ENCODE peak calls at places on chromosomes 13 and 19, in four cellular contexts. One of them, this sample, is unnamed.

GRCh38 chr13:44759723-44760360 is 183.7 kb upstream of the TSC22D1 start:
- DNase-seq in IMR-90: peak; percentile 54
- DNase-seq in body of pancreas: peak; percentile 88
- DNase-seq in upper lobe of right lung: peak; percentile 72
- DNase-seq in this sample: no peak

GRCh38 chr13:113064534-113065405 is 40.8 kb upstream of the F7 start:
- DNase-seq in IMR-90: peak; percentile 60
- DNase-seq in body of pancreas: no peak
- DNase-seq in upper lobe of right lung: no peak
- DNase-seq in this sample: no peak

GRCh38 chr13:45370922-45371406 is 30.0 kb upstream of the TPT1 start:
- DNase-seq in IMR-90: peak; percentile 84
- DNase-seq in body of pancreas: peak; percentile 67
- DNase-seq in upper lobe of right lung: peak; percentile 82
- DNase-seq in this sample: no peak

GRCh38 chr19:41299755-41300089 is 10.2 kb upstream of the CCDC97 start:
- DNase-seq in IMR-90: peak; percentile 92
- DNase-seq in body of pancreas: peak; percentile 48
- DNase-seq in upper lobe of right lung: no peak
- DNase-seq in this sample: no peak

GRCh38 chr19:58357798-58358145 is 4.5 kb upstream of the A1BG start:
- DNase-seq in IMR-90: no peak
- DNase-seq in body of pancreas: no peak
- DNase-seq in upper lobe of right lung: no peak
- DNase-seq in this sample: no peak

GRCh38 chr19:42407085-42407815 is 17.2 kb upstream of the CNFN start:
- DNase-seq in IMR-90: no peak
- DNase-seq in body of pancreas: no peak
- DNase-seq in upper lobe of right lung: no peak
- DNase-seq in this sample: no peak

GRCh38 chr13:101488734-101489133 is 36.3 kb downstream of the ITGBL1 start:
- DNase-seq in IMR-90: no peak
- DNase-seq in body of pancreas: no peak
- DNase-seq in upper lobe of right lung: no peak
- DNase-seq in this sample: no peak

GRCh38 chr19:35959040-35959967 is 23.1 kb downstream of the LRFN3 start:
- DNase-seq in IMR-90: no peak
- DNase-seq in body of pancreas: peak; percentile 39
- DNase-seq in upper lobe of right lung: peak; percentile 88
- DNase-seq in this sample: no peak

GRCh38 chr13:41465215-41465907 is 8.0 kb downstream of the RGCC start:
- DNase-seq in IMR-90: peak; percentile 94
- DNase-seq in body of pancreas: peak; percentile 30
- DNase-seq in upper lobe of right lung: peak; percentile 77
- DNase-seq in this sample: peak; percentile 10

GRCh38 chr19:14410054-14410774 is 8.9 kb downstream of the DDX39A start:
- DNase-seq in IMR-90: no peak
- DNase-seq in body of pancreas: no peak
- DNase-seq in upper lobe of right lung: no peak
- DNase-seq in this sample: no peak

GRCh38 chr13:93173656-93174055 is 53.0 kb upstream of the GPC6 start:
- DNase-seq in IMR-90: peak; percentile 4
- DNase-seq in body of pancreas: no peak
- DNase-seq in upper lobe of right lung: no peak
- DNase-seq in this sample: no peak

DNA sequence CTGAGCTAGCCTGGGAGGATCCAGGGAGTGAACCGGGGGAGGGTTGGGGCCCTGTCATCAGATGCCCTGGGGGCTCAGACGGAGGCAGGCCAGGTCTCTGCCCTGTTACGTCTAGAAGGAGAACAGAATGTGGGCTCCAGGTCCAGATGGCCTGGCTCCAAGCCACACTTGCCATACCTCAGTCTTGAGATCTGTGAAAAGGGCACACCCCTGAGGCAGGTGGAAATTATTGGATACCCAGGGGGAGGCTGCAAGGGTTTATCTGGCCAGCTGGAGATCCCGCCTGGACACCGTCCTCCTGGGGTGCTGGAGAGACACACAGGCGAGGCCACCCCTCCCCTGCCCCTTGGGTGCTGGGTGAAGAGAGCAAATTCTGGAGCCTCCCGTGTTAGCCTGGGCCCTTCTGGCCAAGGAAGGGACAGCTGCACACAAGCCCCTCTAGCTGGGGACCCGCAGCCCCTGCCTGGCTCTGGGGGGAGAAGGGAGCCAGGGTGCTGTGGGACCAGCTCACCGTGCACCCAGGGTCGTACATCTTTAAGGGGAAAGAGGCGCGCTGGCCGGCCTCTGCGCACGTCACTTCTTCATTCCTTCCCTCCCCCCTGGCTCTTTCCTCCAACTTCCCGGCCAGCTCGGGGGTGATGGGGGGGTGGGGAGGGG is 808 bp upstream of the NFIC start:
- DNase-seq in IMR-90: peak; percentile 66
- DNase-seq in body of pancreas: peak; percentile 78
- DNase-seq in upper lobe of right lung: peak; percentile 83
- DNase-seq in this sample: no peak
- H3K4me1 ChIP-seq in IMR-90: peaks cover 33% of the 10 kb centered on the region
- H3K4me1 ChIP-seq in body of pancreas: peaks cover 74% of the 10 kb centered on the region
- H3K4me1 ChIP-seq in upper lobe of right lung: peaks cover 33% of the 10 kb centered on the region
- H3K4me1 ChIP-seq in this sample: no peaks in the 10 kb centered on the region

GRCh38 chr13:80297094-80297493 is 43.8 kb downstream of the SPRY2 start:
- DNase-seq in IMR-90: no peak
- DNase-seq in body of pancreas: no peak
- DNase-seq in upper lobe of right lung: no peak
- DNase-seq in this sample: no peak
- H3K27ac ChIP-seq in IMR-90: no peak overlapping the region
- H3K27ac ChIP-seq in body of pancreas: no peak overlapping the region
- H3K27ac ChIP-seq in upper lobe of right lung: no peak overlapping the region
- H3K27ac ChIP-seq in this sample: no peak overlapping the region

GRCh38 chr13:110638814-110639806 is 23.8 kb downstream of the NAXD start:
- DNase-seq in IMR-90: no peak
- DNase-seq in body of pancreas: no peak
- DNase-seq in upper lobe of right lung: no peak
- DNase-seq in this sample: no peak

GRCh38 chr13:110642291-110642981 is 27.1 kb downstream of the NAXD start:
- DNase-seq in IMR-90: no peak
- DNase-seq in body of pancreas: no peak
- DNase-seq in upper lobe of right lung: no peak
- DNase-seq in this sample: no peak

GRCh38 chr13:110639935-110640334 is 24.6 kb downstream of the NAXD start:
- DNase-seq in IMR-90: no peak
- DNase-seq in body of pancreas: no peak
- DNase-seq in upper lobe of right lung: no peak
- DNase-seq in this sample: no peak

GRCh38 chr13:110641055-110642015 is 26.0 kb downstream of the NAXD start:
- DNase-seq in IMR-90: peak; percentile 53
- DNase-seq in body of pancreas: peak; percentile 38
- DNase-seq in upper lobe of right lung: no peak
- DNase-seq in this sample: no peak

GRCh38 chr13:110640591-110641029 is 25.3 kb downstream of the NAXD start:
- DNase-seq in IMR-90: peak; percentile 60
- DNase-seq in body of pancreas: no peak
- DNase-seq in upper lobe of right lung: no peak
- DNase-seq in this sample: no peak
- H3K36me3 ChIP-seq in IMR-90: peaks cover 80% of the 10 kb centered on the region
- H3K36me3 ChIP-seq in body of pancreas: peaks cover 13% of the 10 kb centered on the region
- H3K36me3 ChIP-seq in upper lobe of right lung: peaks cover 90% of the 10 kb centered on the region
- H3K36me3 ChIP-seq in this sample: no peaks in the 10 kb centered on the region

GRCh38 chr13:99275093-99275469 is 16.9 kb upstream of the GPR18 start:
- DNase-seq in IMR-90: peak; percentile 84
- DNase-seq in body of pancreas: no peak
- DNase-seq in upper lobe of right lung: no peak
- DNase-seq in this sample: peak; percentile 21
- H3K4me1 ChIP-seq in IMR-90: no peaks in the 10 kb centered on the region
- H3K4me1 ChIP-seq in body of pancreas: no peaks in the 10 kb centered on the region
- H3K4me1 ChIP-seq in upper lobe of right lung: peaks cover 9% of the 10 kb centered on the region
- H3K4me1 ChIP-seq in this sample: no peaks in the 10 kb centered on the region

GRCh38 chr13:99122171-99122570 is 78.5 kb upstream of the UBAC2 start:
- DNase-seq in IMR-90: no peak
- DNase-seq in body of pancreas: no peak
- DNase-seq in upper lobe of right lung: no peak
- DNase-seq in this sample: no peak

GRCh38 chr13:99125335-99125915 is 75.2 kb upstream of the UBAC2 start:
- DNase-seq in IMR-90: no peak
- DNase-seq in body of pancreas: no peak
- DNase-seq in upper lobe of right lung: no peak
- DNase-seq in this sample: no peak

GRCh38 chr13:99124695-99125334 is 75.8 kb upstream of the UBAC2 start:
- DNase-seq in IMR-90: peak; percentile 45
- DNase-seq in body of pancreas: no peak
- DNase-seq in upper lobe of right lung: no peak
- DNase-seq in this sample: no peak

GRCh38 chr13:99123101-99124045 is 77.3 kb upstream of the UBAC2 start:
- DNase-seq in IMR-90: peak; percentile 19
- DNase-seq in body of pancreas: no peak
- DNase-seq in upper lobe of right lung: no peak
- DNase-seq in this sample: no peak

DNA sequence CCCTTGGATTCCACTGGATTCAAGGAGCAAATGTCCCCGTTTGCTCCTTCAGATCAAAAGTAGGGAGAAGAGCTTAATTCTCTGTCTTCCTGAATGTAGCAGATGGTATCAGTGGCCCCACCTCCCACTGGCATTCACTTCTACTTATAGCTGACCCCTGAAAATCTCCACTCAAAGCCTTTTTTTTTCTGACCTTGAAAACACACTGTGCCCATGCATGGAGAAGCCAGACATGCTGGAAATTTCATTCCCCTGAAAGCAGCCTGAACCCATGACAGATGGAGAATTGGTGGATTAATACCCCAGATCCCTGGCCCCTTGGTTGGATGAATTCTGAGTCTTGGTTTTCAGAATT is 76.6 kb upstream of the UBAC2 start:
- DNase-seq in IMR-90: no peak
- DNase-seq in body of pancreas: no peak
- DNase-seq in upper lobe of right lung: no peak
- DNase-seq in this sample: no peak
- H3K27ac ChIP-seq in IMR-90: no peak overlapping the region
- H3K27ac ChIP-seq in body of pancreas: no peak overlapping the region
- H3K27ac ChIP-seq in upper lobe of right lung: no peak overlapping the region
- H3K27ac ChIP-seq in this sample: no peak overlapping the region

DNA sequence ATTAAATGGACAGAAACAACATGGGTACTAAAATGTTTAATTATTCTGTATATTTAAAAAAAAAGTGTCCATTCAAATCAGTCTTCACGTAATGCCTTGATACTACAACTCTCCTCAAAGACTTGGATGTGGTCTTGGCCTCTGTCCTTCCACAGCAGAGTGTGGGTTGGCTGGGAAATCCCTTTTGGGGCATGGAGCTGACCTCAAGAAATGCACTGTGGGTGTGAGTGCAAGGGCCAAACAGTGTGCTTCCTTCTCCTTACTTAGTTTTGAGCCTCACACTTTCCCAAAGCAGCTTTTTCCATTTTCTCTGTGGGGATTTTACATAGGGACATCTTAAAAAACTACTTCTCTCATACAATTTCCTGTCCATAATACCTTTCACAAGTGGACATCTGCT is 607.4 kb downstream of the EFNB2 start:
- DNase-seq in IMR-90: no peak
- DNase-seq in body of pancreas: no peak
- DNase-seq in upper lobe of right lung: no peak
- DNase-seq in this sample: no peak
- H3K36me3 ChIP-seq in IMR-90: no peaks in the 10 kb centered on the region
- H3K36me3 ChIP-seq in body of pancreas: no peaks in the 10 kb centered on the region
- H3K36me3 ChIP-seq in upper lobe of right lung: no peaks in the 10 kb centered on the region
- H3K36me3 ChIP-seq in this sample: no peaks in the 10 kb centered on the region

DNA sequence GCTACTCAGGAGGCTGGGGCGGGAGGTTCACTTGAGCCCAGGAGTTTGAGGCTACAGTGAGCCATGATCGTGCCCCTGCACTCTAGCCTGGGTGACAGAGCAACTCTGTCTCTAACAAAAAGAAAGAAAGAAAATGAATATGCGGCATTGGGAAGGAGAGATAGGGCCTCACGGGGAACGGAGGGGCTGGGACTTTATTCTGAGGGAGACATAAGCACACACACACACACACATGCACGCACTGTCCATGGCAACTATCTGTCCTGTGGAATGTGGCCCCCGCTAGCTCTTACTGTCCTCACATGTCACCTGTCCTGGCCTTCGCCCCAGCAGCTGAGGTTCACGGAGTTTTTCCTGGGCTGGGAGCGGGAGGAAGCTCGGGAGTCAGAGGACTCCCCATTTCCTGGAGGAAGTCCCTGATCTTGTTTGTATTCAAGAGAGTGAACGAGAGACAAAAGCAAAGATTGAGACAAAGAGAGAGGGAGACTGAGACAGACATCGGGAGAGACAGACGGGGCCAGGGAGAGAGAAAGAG is 654 bp downstream of the STAP2 start:
- DNase-seq in IMR-90: no peak
- DNase-seq in body of pancreas: peak; percentile 56
- DNase-seq in upper lobe of right lung: no peak
- DNase-seq in this sample: no peak
- H3K4me1 ChIP-seq in IMR-90: peaks cover 6% of the 10 kb centered on the region
- H3K4me1 ChIP-seq in body of pancreas: peaks cover 25% of the 10 kb centered on the region
- H3K4me1 ChIP-seq in upper lobe of right lung: peaks cover 5% of the 10 kb centered on the region
- H3K4me1 ChIP-seq in this sample: peaks cover 6% of the 10 kb centered on the region

DNA sequence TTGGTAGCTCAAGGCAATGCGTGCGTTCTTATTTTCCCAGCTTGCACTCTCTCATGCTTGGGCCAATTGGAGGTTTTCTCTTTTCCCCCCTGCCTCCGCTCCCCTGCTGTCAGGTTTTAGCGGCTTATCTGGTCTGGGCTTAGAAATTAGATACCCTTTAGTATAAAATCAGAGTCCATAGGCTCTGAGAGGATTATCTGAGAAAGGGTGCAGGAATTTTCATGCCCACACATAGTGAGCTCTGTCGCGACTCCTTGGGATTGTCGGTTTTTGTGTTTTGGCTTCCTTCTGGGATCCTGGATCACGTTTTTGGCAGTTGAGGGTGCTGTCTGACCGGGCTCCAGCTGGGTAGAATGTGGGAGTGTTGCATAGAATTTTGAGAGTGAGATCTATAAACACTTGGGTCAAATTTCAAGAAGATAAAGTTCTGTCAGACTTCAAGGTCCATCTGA is 12.4 kb downstream of the CHAF1A start:
- DNase-seq in IMR-90: peak; percentile 61
- DNase-seq in body of pancreas: no peak
- DNase-seq in upper lobe of right lung: no peak
- DNase-seq in this sample: no peak
- H3K27ac ChIP-seq in IMR-90: peak overlapping the region; percentile 57
- H3K27ac ChIP-seq in body of pancreas: no peak overlapping the region
- H3K27ac ChIP-seq in upper lobe of right lung: no peak overlapping the region
- H3K27ac ChIP-seq in this sample: no peak overlapping the region

GRCh38 chr13:91684746-91685145 is 286.3 kb downstream of the GPC5 start:
- DNase-seq in IMR-90: no peak
- DNase-seq in body of pancreas: no peak
- DNase-seq in upper lobe of right lung: no peak
- DNase-seq in this sample: no peak
- H3K36me3 ChIP-seq in IMR-90: no peaks in the 10 kb centered on the region
- H3K36me3 ChIP-seq in body of pancreas: no peaks in the 10 kb centered on the region
- H3K36me3 ChIP-seq in upper lobe of right lung: no peaks in the 10 kb centered on the region
- H3K36me3 ChIP-seq in this sample: no peaks in the 10 kb centered on the region

This sample was measured in MM.1S.